ENCODE peak calls at places on chromosomes 3 and 15, in five cellular contexts. B, D, I, E and H are unnamed samples.

GRCh38 chr15:68797589-68798377 is 22.9 kb downstream of the ANP32A start:
- DNase-seq in B (no peak), D (no peak), I (no peak), E (no peak), H (no peak)

GRCh38 chr15:40282144-40282869 is 557 bp downstream of the ANKRD63 start:
- DNase-seq in B (no peak), D (no peak), I (no peak), E (peak; percentile 60), H (peak; percentile 75)

GRCh38 chr3:132726341-132726823 is 4.2 kb upstream of the NPHP3 start:
- DNase-seq in B (no peak), D (no peak), I (peak; percentile 48), E (peak; percentile 84), H (peak; percentile 59)

GRCh38 chr3:46917257-46917656 is 39.7 kb downstream of the PTH1R start:
- DNase-seq in B (no peak), D (no peak), I (no peak), E (peak; percentile 42), H (no peak)

GRCh38 chr3:12345141-12345561 is 56.3 kb downstream of the PPARG start:
- DNase-seq in B (peak; percentile 63), D (peak; percentile 70), I (no peak), E (no peak), H (no peak)

GRCh38 chr3:73448761-73449290 is 175.9 kb downstream of the PDZRN3 start:
- DNase-seq in B (no peak), D (no peak), I (no peak), E (peak; percentile 86), H (no peak)

GRCh38 chr15:79970921-79971434 is at the start of gene BCL2A1:
- DNase-seq in B (peak; percentile 52), D (peak; percentile 93), I (no peak), E (peak; percentile 47), H (no peak)

GRCh38 chr3:172285844-172286243 is 162.4 kb downstream of the GHSR start:
- DNase-seq in B (no peak), D (peak; percentile 92), I (no peak), E (no peak), H (no peak)

GRCh38 chr3:125043599-125044151 is 12.1 kb downstream of the HEG1 start:
- DNase-seq in B (no peak), D (no peak), I (no peak), E (no peak), H (no peak)

GRCh38 chr3:149407898-149408297 is 30.4 kb upstream of the TM4SF1 start:
- DNase-seq in B (no peak), D (peak; percentile 67), I (no peak), E (no peak), H (no peak)
- H2AFZ ChIP-seq in B (no peak overlapping the region), D (no peak overlapping the region), I (no peak overlapping the region), E (no peak overlapping the region), H (no peak overlapping the region)

GRCh38 chr3:69084326-69084667 is 440 bp upstream of the ARL6IP5 start:
- DNase-seq in B (no peak), D (peak; percentile 84), I (no peak), E (no peak), H (no peak)
- H2AFZ ChIP-seq in B (peak overlapping the region; percentile 32), D (peak overlapping the region; percentile 41), I (peak overlapping the region; percentile 94), E (peak overlapping the region; percentile 54), H (peak overlapping the region; percentile 9)

DNA sequence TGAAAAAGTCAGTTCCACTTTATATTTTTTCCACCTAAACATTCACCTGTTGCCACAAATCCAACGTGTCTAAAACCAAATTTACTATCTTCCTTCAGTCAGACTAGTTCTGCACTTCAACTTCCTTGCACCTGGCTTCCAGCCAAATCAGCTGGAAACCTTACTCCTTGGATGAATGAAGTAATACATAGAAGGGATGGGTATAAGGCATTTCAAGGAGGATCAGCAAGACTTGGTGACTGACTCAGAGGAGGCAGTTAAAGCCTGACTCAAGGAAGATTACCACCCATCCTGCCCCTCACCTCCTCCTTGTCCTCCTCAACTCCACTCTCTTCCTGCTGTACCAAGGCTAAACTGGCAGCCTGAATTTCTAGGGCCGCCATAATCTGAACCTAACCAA is 37.1 kb downstream of the QTRT2 start:
- DNase-seq in B (peak; percentile 60), D (peak; percentile 80), I (no peak), E (no peak), H (no peak)
- H2AFZ ChIP-seq in B (no peak overlapping the region), D (no peak overlapping the region), I (no peak overlapping the region), E (no peak overlapping the region), H (peak overlapping the region; percentile 84)

DNA sequence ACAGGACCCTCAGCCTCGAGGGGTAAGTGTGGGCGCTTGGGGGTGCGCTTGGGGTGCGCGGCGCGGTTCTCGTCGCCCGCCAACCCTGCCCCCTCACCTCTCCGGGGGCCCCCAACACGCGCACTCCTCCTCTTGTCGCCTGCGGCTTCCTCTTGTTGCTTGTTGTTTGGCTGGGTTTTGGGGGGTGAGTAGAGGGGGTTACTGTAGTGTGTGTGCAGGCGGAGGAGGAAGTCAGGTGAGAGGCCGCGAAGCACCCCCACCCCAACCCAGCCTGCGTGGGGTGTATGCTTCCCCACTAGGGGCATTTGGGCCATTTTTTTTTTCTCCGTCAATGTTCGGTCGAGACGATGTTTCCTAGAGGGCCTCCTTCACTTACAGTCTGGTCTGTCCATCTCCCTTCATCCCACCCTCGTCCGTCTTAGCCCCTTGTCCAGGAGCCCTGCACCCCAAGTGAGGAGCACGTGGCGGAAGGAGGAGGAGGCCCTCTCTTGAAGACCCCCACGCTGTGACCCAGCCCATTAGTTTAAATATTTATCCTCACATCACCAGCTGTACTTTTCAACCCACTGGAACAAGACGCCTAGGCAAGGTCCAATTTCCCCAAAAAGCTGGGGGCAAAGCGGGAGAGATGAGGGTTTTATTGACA is 20.4 kb upstream of the SATB1 start:
- DNase-seq in B (no peak), D (no peak), I (no peak), E (no peak), H (peak; percentile 45)
- H2AFZ ChIP-seq in B (no peak overlapping the region), D (peak overlapping the region; percentile 50), I (peak overlapping the region; percentile 89), E (no peak overlapping the region), H (peak overlapping the region; percentile 90)